ENCODE peak calls at places on chromosomes 16 and 17, in nine cellular contexts. S is CD8-positive, alpha-beta memory T cell; V is neuronal stem cell; P is ascending aorta; X is lung; Y is thoracic aorta; K is suprapubic skin; G is A549; J is tibial nerve. I is an unnamed sample. For H3K4me1, the result is how much of the 10 kb centered on the place peaks cover.

GRCh38 chr17:46979023-46979870 is at the start of gene RPRML:
- DNase-seq in V (peak), Y (no peak), K (no peak), S (peak), J (no peak), P (no peak), G (peak), X (no peak), I (peak)

GRCh38 chr16:695355-696089 is 5.3 kb upstream of the WDR24 start:
- DNase-seq in X (no peak), P (no peak), J (no peak), K (peak), Y (no peak), V (no peak), G (peak), S (peak), I (peak)

GRCh38 chr16:23014592-23014991 is 134.7 kb downstream of the USP31 start:
- DNase-seq in K (no peak), Y (no peak), V (no peak), S (no peak), J (no peak), X (no peak), P (no peak), G (peak), I (no peak)

GRCh38 chr17:81086789-81087551 is 52.0 kb downstream of the BAIAP2 start:
- DNase-seq in K (no peak), P (no peak), Y (no peak), G (no peak), J (no peak), X (no peak), S (no peak), V (no peak), I (peak)

GRCh38 chr17:42518755-42519545 is 17.1 kb upstream of the NAGLU start:
- DNase-seq in G (peak), S (no peak), X (no peak), V (no peak), K (no peak), P (no peak), J (no peak), Y (no peak), I (no peak)

GRCh38 chr17:64779344-64780095 is 117.4 kb upstream of the SMURF2 start:
- DNase-seq in G (no peak), P (peak), J (no peak), V (no peak), X (no peak), S (no peak), Y (no peak), K (no peak), I (no peak)

GRCh38 chr17:19424934-19425868 is 14.2 kb downstream of the RNF112 start:
- DNase-seq in J (no peak), V (no peak), Y (no peak), X (no peak), K (no peak), P (peak), S (no peak), G (no peak), I (no peak)

GRCh38 chr16:47054306-47054705 is 80.8 kb upstream of the DNAJA2 start:
- DNase-seq in P (no peak), S (no peak), J (no peak), V (no peak), X (no peak), G (no peak), Y (no peak), K (no peak), I (no peak)

GRCh38 chr17:77233635-77234334 is 93.0 kb downstream of the SEC14L1 start:
- DNase-seq in V (no peak), K (no peak), X (no peak), S (no peak), J (no peak), P (no peak), Y (no peak), G (peak), I (no peak)

GRCh38 chr17:63785556-63785955 is 11.6 kb downstream of the DDX42 start:
- DNase-seq in V (no peak), G (no peak), S (no peak), X (no peak), K (no peak), Y (no peak), J (no peak), P (no peak), I (no peak)

GRCh38 chr16:74199066-74199841 is 97.4 kb upstream of the PSMD7 start:
- DNase-seq in V (no peak), K (no peak), S (no peak), J (no peak), P (no peak), X (no peak), Y (no peak), G (no peak), I (no peak)

GRCh38 chr16:73864868-73865267 is 431.7 kb upstream of the PSMD7 start:
- DNase-seq in P (no peak), X (no peak), J (no peak), Y (no peak), S (no peak), K (no peak), G (no peak), V (no peak), I (no peak)

GRCh38 chr16:49280022-49280741 is 1.5 kb downstream of the CBLN1 start:
- DNase-seq in G (no peak), J (no peak), X (no peak), S (no peak), V (no peak), P (no peak), Y (no peak), K (no peak), I (no peak)

GRCh38 chr16:72654535-72654934 is 393.4 kb downstream of the ZFHX3 start:
- DNase-seq in S (no peak), Y (no peak), K (no peak), X (no peak), P (no peak), J (no peak), V (no peak), G (no peak), I (no peak)

GRCh38 chr16:50680907-50681885 is at the start of gene SNX20:
- DNase-seq in G (no peak), S (peak), V (no peak), K (no peak), P (no peak), J (no peak), Y (no peak), X (no peak), I (peak)

GRCh38 chr17:60535382-60536279 is 9.6 kb upstream of the APPBP2 start:
- DNase-seq in K (no peak), V (no peak), G (no peak), Y (no peak), J (no peak), S (no peak), X (no peak), P (no peak), I (no peak)

GRCh38 chr17:48052956-48053757 is 5.0 kb downstream of the NFE2L1 start:
- DNase-seq in J (peak), X (no peak), P (peak), K (no peak), V (no peak), Y (peak), S (no peak), G (no peak), I (no peak)

GRCh38 chr17:36469733-36470132 is 16.7 kb upstream of the ZNHIT3 start:
- DNase-seq in J (no peak), G (no peak), V (no peak), P (no peak), S (no peak), X (no peak), Y (no peak), K (no peak), I (no peak)

GRCh38 chr16:78005881-78006280 is 16.5 kb upstream of the CLEC3A start:
- DNase-seq in J (no peak), X (no peak), V (no peak), G (peak), P (no peak), S (no peak), K (no peak), Y (no peak), I (no peak)

GRCh38 chr17:3668279-3669084 is at the start of the genes EMC6 and TAX1BP3:
- DNase-seq in V (peak), G (peak), X (peak), J (peak), Y (peak), S (peak), P (peak), K (peak), I (peak)

GRCh38 chr17:3666516-3666915 is 1.9 kb downstream of the TAX1BP3 start:
- DNase-seq in G (no peak), J (no peak), P (no peak), Y (no peak), X (no peak), V (no peak), K (no peak), S (no peak), I (no peak)

GRCh38 chr17:3663102-3664011 is 5.0 kb downstream of the TAX1BP3 start:
- DNase-seq in J (no peak), V (no peak), G (no peak), P (no peak), S (no peak), X (no peak), K (no peak), Y (no peak), I (no peak)

GRCh38 chr17:3667366-3668278 is 756 bp downstream of the TAX1BP3 start:
- DNase-seq in Y (peak), P (peak), V (no peak), J (peak), S (no peak), K (peak), X (peak), G (peak), I (no peak)

GRCh38 chr17:3665834-3666233 is 2.5 kb downstream of the TAX1BP3 start:
- DNase-seq in S (no peak), P (no peak), K (no peak), X (no peak), G (no peak), J (no peak), Y (no peak), V (no peak), I (no peak)
- H3K27ac ChIP-seq in S (no peak), P (no peak), K (peak), X (no peak), G (no peak), J (peak), Y (peak), V (no peak), I (no peak)

GRCh38 chr16:70694088-70694487 is 8.2 kb upstream of the MTSS2 start:
- DNase-seq in Y (no peak), V (no peak), X (no peak), K (no peak), P (no peak), J (no peak), G (peak), S (no peak), I (no peak)
- H3K4me1 ChIP-seq in Y (half or more), V (under half), X (half or more), K (half or more), P (under half), J (half or more), G (half or more), S (under half), I (under half)

GRCh38 chr17:75869282-75870141 is 8.9 kb downstream of the TRIM47 start:
- DNase-seq in J (peak), P (no peak), S (no peak), K (peak), Y (no peak), X (no peak), G (peak), V (no peak), I (no peak)
- H3K27ac ChIP-seq in J (peak), P (peak), S (no peak), K (peak), Y (peak), X (peak), G (peak), V (no peak), I (no peak)

GRCh38 chr17:27493088-27493487 is 36.8 kb downstream of the KSR1 start:
- DNase-seq in V (no peak), Y (no peak), X (no peak), K (no peak), P (no peak), G (no peak), S (no peak), J (no peak), I (no peak)
- H3K4me1 ChIP-seq in V (under half), Y (under half), X (under half), K (half or more), P (under half), G (half or more), S (under half), J (half or more), I (under half)

I was measured in CD4-positive, alpha-beta memory T cell.